ENCODE peak calls at places on chromosomes 4 and X, in five cellular contexts. N is endothelial cell of umbilical vein, O is mesothelial cell of epicardium, E is GM12864, L is progenitor cell of endocrine pancreas. W is an unnamed sample.

GRCh38 chr4:76562161-76562560 is 127.1 kb downstream of the SHROOM3 start:
- DNase-seq in N (no peak), O (no peak), E (no peak), L (no peak), W (no peak)

GRCh38 chr4:57119054-57119651 is 9.0 kb upstream of the IGFBP7 start:
- DNase-seq in N (peak), O (no peak), E (no peak), L (no peak), W (no peak)

GRCh38 chr4:122142687-122143086 is 9.4 kb upstream of the BLTP1 start:
- DNase-seq in N (no peak), O (no peak), E (no peak), L (no peak), W (no peak)

GRCh38 chrX:127243654-127244053 is 424.1 kb downstream of the PRR32 start:
- DNase-seq in N (no peak), O (no peak), E (no peak), L (no peak), W (no peak)

GRCh38 chr4:6343950-6344408 is 74.3 kb downstream of the WFS1 start:
- DNase-seq in N (no peak), O (no peak), E (no peak), L (no peak), W (no peak)

GRCh38 chrX:53918697-53919096 is 125.6 kb downstream of the PHF8 start:
- DNase-seq in N (no peak), O (no peak), E (no peak), L (no peak), W (no peak)

GRCh38 chr4:3361406-3361805 is 68.6 kb downstream of the RGS12 start:
- DNase-seq in N (no peak), O (no peak), E (no peak), L (no peak), W (no peak)

GRCh38 chr4:14695411-14695810 is 306.9 kb upstream of the CPEB2 start:
- DNase-seq in N (no peak), O (no peak), E (no peak), L (no peak), W (no peak)

GRCh38 chrX:360496-361150 is 26.1 kb downstream of the PPP2R3B start:
- DNase-seq in N (no peak), O (no peak), E (no peak), L (no peak), W (no peak)

GRCh38 chrX:16199343-16199742 is 32.1 kb downstream of the MAGEB17 start:
- DNase-seq in N (no peak), O (no peak), E (no peak), L (no peak), W (no peak)

GRCh38 chr4:55312491-55313101 is 33.4 kb upstream of the SRD5A3 start:
- DNase-seq in N (peak), O (no peak), E (peak), L (no peak), W (no peak)

GRCh38 chr4:188161167-188161566 is 21.9 kb downstream of the TRIML1 start:
- DNase-seq in N (no peak), O (no peak), E (no peak), L (no peak), W (no peak)

GRCh38 chrX:40976971-40977370 is 108.3 kb upstream of the USP9X start:
- DNase-seq in N (no peak), O (no peak), E (no peak), L (no peak), W (no peak)

GRCh38 chr4:139014391-139015268 is 951 bp upstream of the NOCT start:
- DNase-seq in N (peak), O (no peak), E (no peak), L (no peak), W (peak)

GRCh38 chrX:129705988-129706387 is 32.8 kb upstream of the XPNPEP2 start:
- DNase-seq in N (no peak), O (no peak), E (no peak), L (no peak), W (no peak)

GRCh38 chr4:88352062-88352461 is 26.6 kb upstream of the HERC6 start:
- DNase-seq in N (no peak), O (no peak), E (no peak), L (no peak), W (no peak)

GRCh38 chr4:184907216-184907615 is 81.4 kb upstream of the ACSL1 start:
- DNase-seq in N (no peak), O (no peak), E (no peak), L (no peak), W (no peak)

GRCh38 chrX:25012793-25013592 is 2.8 kb downstream of the ARX start:
- DNase-seq in N (no peak), O (no peak), E (no peak), L (no peak), W (no peak)

GRCh38 chr4:56181140-56181950 is 205.9 kb downstream of the AASDH start:
- DNase-seq in N (no peak), O (no peak), E (no peak), L (no peak), W (no peak)

GRCh38 chr4:174156239-174156826 is 127.1 kb downstream of the FBXO8 start:
- DNase-seq in N (peak), O (no peak), E (peak), L (no peak), W (peak)

GRCh38 chrX:143472334-143472938 is 44.8 kb downstream of the SPANXN3 start:
- DNase-seq in N (no peak), O (no peak), E (no peak), L (no peak), W (no peak)

GRCh38 chr4:11438647-11439046 is 10.0 kb upstream of the HS3ST1 start:
- DNase-seq in N (no peak), O (no peak), E (no peak), L (no peak), W (no peak)

GRCh38 chr4:10872833-10873517 is 188.4 kb upstream of the CLNK start:
- DNase-seq in N (no peak), O (no peak), E (no peak), L (no peak), W (no peak)

GRCh38 chrX:116490091-116490490 is 27.3 kb upstream of the CT83 start:
- DNase-seq in N (peak), O (no peak), E (no peak), L (no peak), W (no peak)

GRCh38 chr4:8547912-8548730 is 32.1 kb upstream of the GPR78 start:
- DNase-seq in N (no peak), O (no peak), E (no peak), L (no peak), W (no peak)

GRCh38 chr4:83561381-83561780 is 25.5 kb downstream of the GPAT3 start:
- DNase-seq in N (peak), O (no peak), E (no peak), L (no peak), W (no peak)

GRCh38 chr4:98416844-98417243 is 155.7 kb downstream of the RAP1GDS1 start:
- DNase-seq in N (no peak), O (no peak), E (no peak), L (no peak), W (no peak)

GRCh38 chr4:25955705-25956104 is 41.7 kb downstream of the SMIM20 start:
- DNase-seq in N (no peak), O (no peak), E (no peak), L (no peak), W (no peak)

GRCh38 chr4:25951390-25951952 is 37.5 kb downstream of the SMIM20 start:
- DNase-seq in N (no peak), O (no peak), E (no peak), L (no peak), W (no peak)

GRCh38 chr4:25956260-25956659 is 42.2 kb downstream of the SMIM20 start:
- DNase-seq in N (no peak), O (no peak), E (no peak), L (no peak), W (no peak)

GRCh38 chr4:25954293-25954904 is 40.4 kb downstream of the SMIM20 start:
- DNase-seq in N (no peak), O (no peak), E (no peak), L (no peak), W (no peak)

DNA sequence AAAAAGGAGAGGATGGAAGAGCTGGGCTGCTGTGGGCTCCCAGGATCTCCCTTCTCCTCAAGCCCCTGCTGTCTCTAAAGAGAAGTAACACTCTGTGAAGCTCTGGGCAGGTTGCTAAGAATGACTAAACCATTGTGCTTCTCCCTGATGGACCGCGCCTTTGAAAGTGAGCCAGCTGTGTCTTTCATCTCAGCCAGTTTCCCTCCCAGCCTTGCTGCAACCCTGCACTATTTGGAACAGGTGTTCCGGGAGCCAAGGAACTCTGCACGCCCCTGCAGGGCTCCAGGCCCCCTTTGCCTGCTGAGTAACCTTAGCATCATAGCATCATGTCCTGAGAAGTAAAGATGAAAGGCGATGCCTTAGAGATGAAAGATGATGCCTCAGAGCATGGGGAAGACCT is 39.7 kb downstream of the SMIM20 start:
- DNase-seq in N (no peak), O (no peak), E (no peak), L (no peak), W (no peak)
- TF ChIP-seq CTCF in N (no peak), O (no peak), E (no peak), L (no peak), W (no peak)

GRCh38 chr4:81215936-81216335 is 914 bp upstream of the PRKG2 start:
- DNase-seq in N (no peak), O (no peak), E (no peak), L (no peak), W (no peak)
- TF ChIP-seq CTCF in N (no peak), O (no peak), E (no peak), L (no peak), W (no peak)

GRCh38 chr4:169009281-169010124 is 552 bp downstream of the CBR4 start:
- DNase-seq in N (peak), O (peak), E (no peak), L (peak), W (peak)
- TF ChIP-seq CTCF in N (peak), O (no peak), E (peak), L (peak), W (no peak)

GRCh38 chrX:96211953-96212352 is 472.7 kb upstream of the DIAPH2 start:
- DNase-seq in N (no peak), O (no peak), E (no peak), L (no peak), W (no peak)
- TF ChIP-seq CTCF in N (no peak), O (no peak), E (no peak), L (no peak), W (no peak)

W was measured in GM13976.